ENCODE peak calls at places on chromosome 3, in six cellular contexts. L is K562, W is SK-N-SH, T is HepG2, D is HCT116, V is GM12878. M is an unnamed sample.

GRCh38 chr3:71168961-71169411 is 414.5 kb downstream of the FOXP1 start:
- DNase-seq in L (no peak), W (peak; percentile 54), T (no peak), D (no peak), V (no peak), M (no peak)

GRCh38 chr3:30007668-30008067 is 598.7 kb upstream of the TGFBR2 start:
- DNase-seq in L (no peak), W (no peak), T (no peak), D (no peak), V (no peak), M (no peak)

GRCh38 chr3:14243782-14244181 is 65.2 kb downstream of the LSM3 start:
- DNase-seq in L (no peak), W (no peak), T (no peak), D (no peak), V (no peak), M (no peak)

GRCh38 chr3:191238321-191238817 is 39.3 kb downstream of the OSTN start:
- DNase-seq in L (no peak), W (no peak), T (peak; percentile 29), D (no peak), V (no peak), M (no peak)

GRCh38 chr3:130700541-130700940 is 46.1 kb downstream of the PIK3R4 start:
- DNase-seq in L (no peak), W (no peak), T (no peak), D (no peak), V (no peak), M (no peak)

GRCh38 chr3:12473503-12473902 is 10.8 kb upstream of the TSEN2 start:
- DNase-seq in L (no peak), W (no peak), T (no peak), D (no peak), V (no peak), M (no peak)

GRCh38 chr3:6216135-6216792 is 644.7 kb upstream of the GRM7 start:
- DNase-seq in L (no peak), W (no peak), T (no peak), D (no peak), V (no peak), M (no peak)

GRCh38 chr3:37456270-37456708 is 281.9 kb upstream of the LRRFIP2 start:
- DNase-seq in L (no peak), W (peak; percentile 57), T (no peak), D (no peak), V (no peak), M (no peak)

GRCh38 chr3:49523756-49524747 is 30.2 kb upstream of the BSN start:
- DNase-seq in L (no peak), W (no peak), T (no peak), D (no peak), V (no peak), M (no peak)

GRCh38 chr3:69406156-69406555 is 20.3 kb upstream of the FRMD4B start:
- DNase-seq in L (no peak), W (no peak), T (no peak), D (no peak), V (no peak), M (no peak)

GRCh38 chr3:86785381-86785780 is 205.6 kb downstream of the VGLL3 start:
- DNase-seq in L (no peak), W (no peak), T (no peak), D (no peak), V (no peak), M (no peak)

GRCh38 chr3:150544726-150545125 is 1.6 kb downstream of the SERP1 start:
- DNase-seq in L (no peak), W (no peak), T (peak; percentile 12), D (no peak), V (no peak), M (no peak)

GRCh38 chr3:71478568-71478967 is 105.0 kb downstream of the FOXP1 start:
- DNase-seq in L (no peak), W (no peak), T (no peak), D (no peak), V (no peak), M (no peak)

GRCh38 chr3:8266679-8267267 is 234.8 kb upstream of the LMCD1 start:
- DNase-seq in L (no peak), W (no peak), T (no peak), D (no peak), V (no peak), M (no peak)

GRCh38 chr3:72657666-72658065 is 190.6 kb downstream of the SHQ1 start:
- DNase-seq in L (no peak), W (no peak), T (peak; percentile 40), D (no peak), V (peak; percentile 24), M (no peak)

GRCh38 chr3:38283810-38284775 is 2.0 kb downstream of the SLC22A14 start:
- DNase-seq in L (no peak), W (no peak), T (no peak), D (no peak), V (no peak), M (no peak)

GRCh38 chr3:105351821-105352220 is 14.9 kb upstream of the ALCAM start:
- DNase-seq in L (no peak), W (no peak), T (no peak), D (no peak), V (no peak), M (no peak)

GRCh38 chr3:8841472-8841871 is 72.1 kb upstream of the OXTR start:
- DNase-seq in L (no peak), W (no peak), T (no peak), D (no peak), V (no peak), M (no peak)

GRCh38 chr3:165439765-165440164 is 243.6 kb upstream of the SLITRK3 start:
- DNase-seq in L (no peak), W (no peak), T (no peak), D (no peak), V (peak; percentile 7), M (no peak)

GRCh38 chr3:123524987-123525386 is 59.9 kb downstream of the HACD2 start:
- DNase-seq in L (no peak), W (no peak), T (peak; percentile 21), D (no peak), V (no peak), M (no peak)

GRCh38 chr3:23389089-23389488 is 186.0 kb downstream of the UBE2E2 start:
- DNase-seq in L (no peak), W (no peak), T (no peak), D (no peak), V (no peak), M (no peak)

GRCh38 chr3:68288050-68288449 is 633.6 kb upstream of the SUCLG2 start:
- DNase-seq in L (no peak), W (no peak), T (no peak), D (no peak), V (no peak), M (no peak)

GRCh38 chr3:17972476-17972875 is 230.0 kb upstream of the TBC1D5 start:
- DNase-seq in L (no peak), W (no peak), T (no peak), D (no peak), V (no peak), M (no peak)

GRCh38 chr3:17973559-17973906 is 231.1 kb upstream of the TBC1D5 start:
- DNase-seq in L (no peak), W (no peak), T (peak; percentile 7), D (no peak), V (no peak), M (no peak)

GRCh38 chr3:17972889-17973558 is 230.6 kb upstream of the TBC1D5 start:
- DNase-seq in L (no peak), W (no peak), T (no peak), D (no peak), V (no peak), M (no peak)

GRCh38 chr3:17972030-17972429 is 229.6 kb upstream of the TBC1D5 start:
- DNase-seq in L (no peak), W (no peak), T (no peak), D (no peak), V (no peak), M (no peak)

GRCh38 chr3:17974206-17974841 is 231.9 kb upstream of the TBC1D5 start:
- DNase-seq in L (no peak), W (peak; percentile 3), T (no peak), D (no peak), V (no peak), M (no peak)
- TF ChIP-seq REST in L (no peak), W (no peak), T (no peak), D (no peak), V (no peak), M (no peak)

DNA sequence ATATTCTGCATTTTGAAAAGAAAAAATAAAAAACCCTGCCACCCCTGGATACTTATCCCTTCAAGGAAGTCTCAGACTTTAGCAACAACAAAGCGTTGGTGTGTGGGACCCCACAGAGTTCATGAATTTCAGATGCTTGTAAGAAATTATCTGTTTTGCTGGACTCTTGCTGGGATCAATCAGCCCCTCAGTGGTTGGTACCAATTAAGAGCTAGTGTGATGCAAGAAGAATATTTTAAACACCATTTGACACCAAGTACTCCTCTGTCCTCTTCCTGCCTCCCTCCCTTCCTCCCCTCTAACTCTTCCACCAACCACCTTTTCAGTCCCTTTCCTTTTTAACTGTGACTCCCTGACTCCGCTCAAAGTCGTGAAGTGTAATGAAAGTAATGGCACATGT is 51.5 kb downstream of the SST start:
- DNase-seq in L (no peak), W (no peak), T (no peak), D (no peak), V (no peak), M (no peak)
- TF ChIP-seq SIN3A in L (no peak), W (no peak), T (no peak), D (no peak), V (no peak), M (no peak)

GRCh38 chr3:158103956-158104338 is 2.3 kb downstream of the SHOX2 start:
- DNase-seq in L (no peak), W (no peak), T (no peak), D (no peak), V (no peak), M (no peak)
- TF ChIP-seq REST in L (no peak), W (no peak), T (no peak), D (no peak), V (no peak), M (no peak)

GRCh38 chr3:129648331-129648730 is 41.9 kb upstream of the PLXND1 start:
- DNase-seq in L (no peak), W (no peak), T (no peak), D (no peak), V (no peak), M (no peak)
- TF ChIP-seq SIN3A in L (no peak), W (no peak), T (no peak), D (no peak), V (no peak), M (no peak)

GRCh38 chr3:183489455-183490210 is 61.2 kb upstream of the MCF2L2 start:
- DNase-seq in L (no peak), W (no peak), T (no peak), D (no peak), V (no peak), M (no peak)

GRCh38 chr3:183488343-183488742 is 59.9 kb upstream of the MCF2L2 start:
- DNase-seq in L (no peak), W (no peak), T (no peak), D (no peak), V (no peak), M (no peak)

GRCh38 chr3:183486472-183486871 is 58.1 kb upstream of the MCF2L2 start:
- DNase-seq in L (no peak), W (no peak), T (no peak), D (no peak), V (no peak), M (no peak)

GRCh38 chr3:183487046-183487445 is 58.6 kb upstream of the MCF2L2 start:
- DNase-seq in L (no peak), W (no peak), T (no peak), D (no peak), V (no peak), M (no peak)

GRCh38 chr3:183487896-183488295 is 59.5 kb upstream of the MCF2L2 start:
- DNase-seq in L (no peak), W (no peak), T (no peak), D (no peak), V (no peak), M (no peak)
- TF ChIP-seq REST in L (no peak), W (no peak), T (no peak), D (no peak), V (no peak), M (no peak)

GRCh38 chr3:66486187-66486586 is 14.6 kb downstream of the LRIG1 start:
- DNase-seq in L (no peak), W (no peak), T (no peak), D (no peak), V (no peak), M (no peak)
- TF ChIP-seq SIN3A in L (no peak), W (no peak), T (no peak), D (no peak), V (no peak), M (no peak)

M was measured in Panc1.